ENCODE peak calls at places on chromosomes 5 and 9, in six cellular contexts. M is HepG2, X is K562, Z is H1, U is GM12892, O is GM12878. B is an unnamed sample.

GRCh38 chr5:179863449-179864085 is 5.0 kb upstream of the MRNIP start:
- DNase-seq in U (no peak), O (no peak), X (no peak), M (no peak), Z (no peak), B (no peak)

GRCh38 chr9:37938121-37938906 is 34.4 kb upstream of the SLC25A51 start:
- DNase-seq in U (no peak), X (peak), M (no peak), O (no peak), Z (no peak), B (no peak)

GRCh38 chr9:131478421-131478868 is 24.3 kb upstream of the POMT1 start:
- DNase-seq in M (peak), X (peak), U (no peak), Z (peak), O (no peak), B (peak)

GRCh38 chr9:123081824-123082223 is 48.4 kb downstream of the GPR21 start:
- DNase-seq in O (peak), Z (no peak), X (peak), M (peak), U (no peak), B (no peak)

GRCh38 chr5:174097486-174098185 is 52.1 kb downstream of the NSG2 start:
- DNase-seq in M (no peak), X (no peak), O (no peak), Z (no peak), U (no peak), B (no peak)

GRCh38 chr9:134698587-134699342 is 57.2 kb downstream of the COL5A1 start:
- DNase-seq in X (peak), M (peak), U (peak), Z (peak), O (no peak), B (peak)

GRCh38 chr9:21543187-21543586 is 61.1 kb upstream of the IFNE start:
- DNase-seq in U (no peak), Z (no peak), O (no peak), X (no peak), M (no peak), B (no peak)

GRCh38 chr9:137987244-137988030 is 109.9 kb downstream of the CACNA1B start:
- DNase-seq in U (no peak), Z (peak), X (no peak), O (no peak), M (no peak), B (no peak)

GRCh38 chr5:125011014-125011413 is 264.6 kb upstream of the ZNF608 start:
- DNase-seq in O (peak), Z (no peak), X (no peak), U (no peak), M (no peak), B (no peak)
- TF ChIP-seq TAF1 in O (no peak), Z (no peak), X (no peak), U (no peak), M (no peak), B (no peak)

DNA sequence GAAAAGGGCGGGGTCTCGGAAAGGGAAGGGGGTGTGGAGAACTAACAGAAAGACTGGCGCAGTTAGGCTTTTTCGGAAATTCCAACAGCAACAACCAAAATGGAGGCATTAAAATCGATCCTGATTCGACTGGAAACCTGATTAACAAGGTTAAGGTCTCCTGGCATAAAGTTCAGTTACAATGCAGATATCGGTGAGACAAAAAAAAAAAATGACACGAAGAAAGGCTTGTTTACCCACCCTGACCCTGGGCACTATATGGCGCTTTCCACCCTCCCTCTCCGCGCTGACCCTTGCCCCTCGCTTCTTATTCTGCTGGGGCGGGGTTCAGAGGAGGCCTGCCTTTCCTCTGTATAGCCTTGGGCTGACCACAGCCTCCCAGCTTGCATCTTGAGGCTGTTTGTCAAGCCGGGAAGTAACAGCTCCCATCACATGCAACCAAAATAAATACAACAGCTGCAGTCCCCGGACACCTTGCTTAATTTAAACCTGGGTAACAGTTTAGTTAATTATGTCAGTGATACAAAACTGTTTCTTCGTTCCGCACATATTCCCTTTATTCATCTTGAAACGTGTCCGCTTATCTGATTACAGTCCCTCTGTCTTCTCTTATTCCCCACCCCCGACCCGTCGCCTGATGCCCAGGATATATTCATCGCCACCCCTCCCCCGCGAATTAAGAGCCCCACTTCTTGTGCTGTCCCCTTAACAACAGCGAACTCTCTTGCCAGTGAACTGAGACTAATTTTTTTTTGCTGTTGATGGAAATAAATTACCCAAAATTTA is 808 bp upstream of the PJA2 start:
- DNase-seq in U (no peak), X (peak), O (no peak), M (no peak), Z (peak), B (no peak)
- TF ChIP-seq POLR2A in U (peak), X (peak), O (no peak), M (peak), Z (peak), B (peak)

GRCh38 chr5:101676646-101677045 is 619.4 kb downstream of the SLCO4C1 start:
- DNase-seq in U (no peak), X (no peak), Z (no peak), O (no peak), M (no peak), B (no peak)
- TF ChIP-seq TAF1 in U (no peak), X (no peak), Z (no peak), O (no peak), M (no peak), B (no peak)

DNA sequence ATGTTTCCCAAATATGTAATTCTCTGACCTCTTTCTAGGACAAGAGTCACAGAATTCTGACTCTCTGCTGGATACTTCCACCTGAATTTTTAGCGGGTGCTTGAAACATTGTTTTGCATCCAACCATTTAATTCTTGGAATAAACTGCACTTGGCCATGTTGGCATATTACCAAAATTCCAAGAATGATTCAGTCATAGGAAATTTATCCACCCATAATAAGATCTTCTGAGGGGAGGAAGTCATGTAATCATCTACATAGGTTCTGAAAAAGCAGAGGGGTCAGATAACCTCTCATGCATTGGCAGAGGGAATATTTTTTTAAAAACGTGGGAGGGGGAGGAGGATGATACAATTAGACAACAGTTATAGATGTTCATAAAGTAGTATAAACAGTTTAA is 156.9 kb downstream of the PAM start:
- DNase-seq in U (no peak), X (no peak), Z (no peak), M (no peak), O (no peak), B (no peak)
- TF ChIP-seq POLR2A in U (no peak), X (no peak), Z (no peak), M (no peak), O (no peak), B (no peak)

DNA sequence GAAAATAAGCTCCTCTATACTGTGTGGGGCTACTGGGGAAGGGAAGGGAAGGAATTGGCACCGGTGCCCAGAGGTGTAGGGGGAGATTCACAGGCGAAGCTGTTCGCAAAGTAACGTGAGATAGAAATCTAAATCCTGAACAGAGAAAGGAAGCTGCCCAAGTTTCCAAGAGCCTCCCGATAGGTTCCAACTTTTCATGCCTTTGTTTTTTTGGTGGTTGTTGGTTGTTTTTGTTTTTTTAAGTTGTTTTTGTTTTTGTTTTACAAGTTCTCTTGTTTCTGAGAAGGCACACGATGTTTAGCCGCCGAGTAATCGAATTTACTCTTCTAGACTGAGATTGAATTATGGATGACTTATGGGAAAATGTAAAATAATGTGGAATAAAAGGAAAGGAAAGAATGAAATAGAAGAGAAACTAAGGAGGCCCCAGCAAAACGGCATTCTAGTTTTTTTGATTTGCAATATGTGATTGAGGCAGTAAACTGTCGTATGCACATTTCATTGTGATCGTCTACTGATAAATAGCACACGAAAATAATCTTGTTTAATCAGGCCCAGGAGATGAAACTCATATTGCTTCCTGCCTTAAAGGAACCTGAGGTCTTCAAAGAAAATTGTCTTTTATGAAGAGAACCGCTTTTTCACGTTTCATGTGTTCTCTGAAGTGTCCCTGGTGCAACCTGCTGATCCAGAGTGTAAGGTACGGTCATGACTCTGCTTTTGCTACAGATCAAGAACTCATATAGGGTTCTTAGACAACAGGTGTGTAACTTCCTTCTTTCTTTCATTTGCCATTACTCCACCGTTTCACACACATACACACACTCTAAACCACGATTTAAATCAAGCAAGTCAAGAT is 1.2 kb upstream of the GNAQ start:
- DNase-seq in M (no peak), U (no peak), O (no peak), Z (no peak), X (no peak), B (no peak)
- TF ChIP-seq TAF1 in M (no peak), U (no peak), O (no peak), Z (no peak), X (no peak), B (no peak)

B was measured in GM12891.